ENCODE peak calls at places on chromosome 9, in ten cellular contexts. One of them, this sample, is unnamed. For H3K36me3, the result is how much of the 10 kb centered on the place peaks cover.

GRCh38 chr9:88680505-88681160 is 145.7 kb downstream of the NXNL2 start:
- DNase-seq in prostate gland: no peak
- DNase-seq in uterus: peak
- DNase-seq in Caco-2: no peak
- DNase-seq in transverse colon: no peak
- DNase-seq in Peyer's patch: no peak
- DNase-seq in hepatocyte: no peak
- DNase-seq in stomach: no peak
- DNase-seq in tibial artery: no peak
- DNase-seq in upper lobe of left lung: no peak
- DNase-seq in this sample: no peak

GRCh38 chr9:90546200-90546599 is 96.4 kb downstream of the DIRAS2 start:
- DNase-seq in prostate gland: no peak
- DNase-seq in Caco-2: peak
- DNase-seq in uterus: no peak
- DNase-seq in upper lobe of left lung: no peak
- DNase-seq in hepatocyte: peak
- DNase-seq in tibial artery: no peak
- DNase-seq in transverse colon: no peak
- DNase-seq in Peyer's patch: no peak
- DNase-seq in stomach: no peak
- DNase-seq in this sample: peak

GRCh38 chr9:94980947-94981632 is 254.6 kb downstream of the AOPEP start:
- DNase-seq in Peyer's patch: no peak
- DNase-seq in uterus: no peak
- DNase-seq in hepatocyte: no peak
- DNase-seq in prostate gland: no peak
- DNase-seq in transverse colon: no peak
- DNase-seq in stomach: no peak
- DNase-seq in tibial artery: no peak
- DNase-seq in Caco-2: no peak
- DNase-seq in upper lobe of left lung: no peak
- DNase-seq in this sample: no peak

GRCh38 chr9:23563497-23563896 is 262.5 kb downstream of the ELAVL2 start:
- DNase-seq in uterus: no peak
- DNase-seq in Peyer's patch: no peak
- DNase-seq in tibial artery: no peak
- DNase-seq in stomach: no peak
- DNase-seq in transverse colon: no peak
- DNase-seq in Caco-2: no peak
- DNase-seq in upper lobe of left lung: no peak
- DNase-seq in prostate gland: no peak
- DNase-seq in hepatocyte: no peak
- DNase-seq in this sample: no peak

GRCh38 chr9:90449213-90449925 is 193.3 kb downstream of the DIRAS2 start:
- DNase-seq in prostate gland: no peak
- DNase-seq in tibial artery: no peak
- DNase-seq in Caco-2: no peak
- DNase-seq in uterus: no peak
- DNase-seq in Peyer's patch: no peak
- DNase-seq in stomach: no peak
- DNase-seq in upper lobe of left lung: no peak
- DNase-seq in hepatocyte: no peak
- DNase-seq in transverse colon: no peak
- DNase-seq in this sample: peak

GRCh38 chr9:35798658-35799366 is 7.4 kb downstream of the NPR2 start:
- DNase-seq in upper lobe of left lung: no peak
- DNase-seq in hepatocyte: peak
- DNase-seq in prostate gland: no peak
- DNase-seq in stomach: no peak
- DNase-seq in transverse colon: no peak
- DNase-seq in Peyer's patch: no peak
- DNase-seq in tibial artery: no peak
- DNase-seq in Caco-2: no peak
- DNase-seq in uterus: no peak
- DNase-seq in this sample: peak

GRCh38 chr9:114906922-114907571 is 23.3 kb downstream of the TNFSF8 start:
- DNase-seq in Peyer's patch: no peak
- DNase-seq in tibial artery: no peak
- DNase-seq in transverse colon: no peak
- DNase-seq in Caco-2: peak
- DNase-seq in stomach: no peak
- DNase-seq in uterus: no peak
- DNase-seq in upper lobe of left lung: no peak
- DNase-seq in prostate gland: no peak
- DNase-seq in hepatocyte: peak
- DNase-seq in this sample: no peak

GRCh38 chr9:122403381-122404002 is 32.7 kb downstream of the PTGS1 start:
- DNase-seq in Caco-2: no peak
- DNase-seq in prostate gland: no peak
- DNase-seq in hepatocyte: no peak
- DNase-seq in upper lobe of left lung: no peak
- DNase-seq in transverse colon: no peak
- DNase-seq in tibial artery: no peak
- DNase-seq in stomach: no peak
- DNase-seq in Peyer's patch: no peak
- DNase-seq in uterus: no peak
- DNase-seq in this sample: no peak

DNA sequence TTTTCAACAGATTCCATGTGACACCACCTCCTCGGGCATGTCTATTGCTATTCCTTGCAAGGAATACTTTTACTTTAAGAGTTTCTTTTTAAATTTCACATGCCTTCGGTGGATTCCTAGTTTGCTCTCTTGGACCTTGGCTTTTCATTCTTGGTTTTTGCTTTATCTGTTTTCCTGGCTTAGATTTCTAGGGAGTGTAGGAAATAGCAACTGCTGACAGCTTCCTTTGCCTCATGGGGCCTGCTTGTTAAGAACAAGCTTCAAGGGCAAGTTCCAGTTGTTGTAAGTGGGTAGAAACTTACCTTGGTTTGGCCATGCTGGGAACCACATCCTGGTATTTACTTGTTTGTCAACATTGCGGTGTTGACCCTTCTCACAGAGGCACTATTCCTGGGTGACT is 348.5 kb downstream of the DMAC1 start:
- DNase-seq in hepatocyte: no peak
- DNase-seq in transverse colon: no peak
- DNase-seq in Peyer's patch: no peak
- DNase-seq in upper lobe of left lung: no peak
- DNase-seq in stomach: no peak
- DNase-seq in tibial artery: no peak
- DNase-seq in uterus: no peak
- DNase-seq in Caco-2: no peak
- DNase-seq in prostate gland: no peak
- DNase-seq in this sample: no peak
- TF ChIP-seq CTCF in hepatocyte: no peak
- TF ChIP-seq CTCF in transverse colon: no peak
- TF ChIP-seq CTCF in Peyer's patch: no peak
- TF ChIP-seq CTCF in upper lobe of left lung: no peak
- TF ChIP-seq CTCF in stomach: no peak
- TF ChIP-seq CTCF in tibial artery: no peak
- TF ChIP-seq CTCF in uterus: no peak
- TF ChIP-seq CTCF in Caco-2: no peak
- TF ChIP-seq CTCF in prostate gland: no peak
- TF ChIP-seq CTCF in this sample: no peak

GRCh38 chr9:93186151-93186715 is 2.3 kb downstream of the WNK2 start:
- DNase-seq in prostate gland: peak
- DNase-seq in upper lobe of left lung: no peak
- DNase-seq in transverse colon: no peak
- DNase-seq in Caco-2: no peak
- DNase-seq in stomach: no peak
- DNase-seq in tibial artery: no peak
- DNase-seq in uterus: no peak
- DNase-seq in Peyer's patch: no peak
- DNase-seq in hepatocyte: no peak
- DNase-seq in this sample: no peak
- H3K4me3 ChIP-seq in prostate gland: no peak
- H3K4me3 ChIP-seq in upper lobe of left lung: no peak
- H3K4me3 ChIP-seq in transverse colon: peak
- H3K4me3 ChIP-seq in Caco-2: no peak
- H3K4me3 ChIP-seq in stomach: peak
- H3K4me3 ChIP-seq in tibial artery: no peak
- H3K4me3 ChIP-seq in uterus: no peak
- H3K4me3 ChIP-seq in Peyer's patch: peak
- H3K4me3 ChIP-seq in hepatocyte: no peak
- H3K4me3 ChIP-seq in this sample: no peak

GRCh38 chr9:136339958-136340310 is 12.6 kb downstream of the GPSM1 start:
- DNase-seq in uterus: no peak
- DNase-seq in upper lobe of left lung: peak
- DNase-seq in hepatocyte: no peak
- DNase-seq in Caco-2: no peak
- DNase-seq in Peyer's patch: no peak
- DNase-seq in stomach: no peak
- DNase-seq in prostate gland: no peak
- DNase-seq in tibial artery: no peak
- DNase-seq in transverse colon: no peak
- DNase-seq in this sample: no peak

GRCh38 chr9:136337416-136338395 is 10.4 kb downstream of the GPSM1 start:
- DNase-seq in Peyer's patch: no peak
- DNase-seq in upper lobe of left lung: peak
- DNase-seq in tibial artery: no peak
- DNase-seq in prostate gland: no peak
- DNase-seq in uterus: no peak
- DNase-seq in stomach: no peak
- DNase-seq in hepatocyte: no peak
- DNase-seq in Caco-2: no peak
- DNase-seq in transverse colon: no peak
- DNase-seq in this sample: no peak

GRCh38 chr9:136338511-136338910 is 11.2 kb downstream of the GPSM1 start:
- DNase-seq in transverse colon: no peak
- DNase-seq in upper lobe of left lung: peak
- DNase-seq in tibial artery: no peak
- DNase-seq in prostate gland: no peak
- DNase-seq in hepatocyte: no peak
- DNase-seq in stomach: no peak
- DNase-seq in uterus: no peak
- DNase-seq in Peyer's patch: no peak
- DNase-seq in Caco-2: no peak
- DNase-seq in this sample: no peak

GRCh38 chr9:136340356-136341041 is 13.2 kb downstream of the GPSM1 start:
- DNase-seq in uterus: no peak
- DNase-seq in prostate gland: no peak
- DNase-seq in hepatocyte: no peak
- DNase-seq in transverse colon: no peak
- DNase-seq in Peyer's patch: no peak
- DNase-seq in stomach: no peak
- DNase-seq in tibial artery: no peak
- DNase-seq in upper lobe of left lung: peak
- DNase-seq in Caco-2: no peak
- DNase-seq in this sample: no peak

GRCh38 chr9:136339173-136339957 is 12.0 kb downstream of the GPSM1 start:
- DNase-seq in Caco-2: peak
- DNase-seq in upper lobe of left lung: peak
- DNase-seq in transverse colon: peak
- DNase-seq in uterus: peak
- DNase-seq in Peyer's patch: peak
- DNase-seq in hepatocyte: peak
- DNase-seq in prostate gland: peak
- DNase-seq in tibial artery: no peak
- DNase-seq in stomach: peak
- DNase-seq in this sample: no peak
- H3K36me3 ChIP-seq in Caco-2: under half
- H3K36me3 ChIP-seq in upper lobe of left lung: under half
- H3K36me3 ChIP-seq in transverse colon: under half
- H3K36me3 ChIP-seq in uterus: under half
- H3K36me3 ChIP-seq in Peyer's patch: under half
- H3K36me3 ChIP-seq in hepatocyte: under half
- H3K36me3 ChIP-seq in prostate gland: under half
- H3K36me3 ChIP-seq in tibial artery: under half
- H3K36me3 ChIP-seq in stomach: half or more
- H3K36me3 ChIP-seq in this sample: under half

DNA sequence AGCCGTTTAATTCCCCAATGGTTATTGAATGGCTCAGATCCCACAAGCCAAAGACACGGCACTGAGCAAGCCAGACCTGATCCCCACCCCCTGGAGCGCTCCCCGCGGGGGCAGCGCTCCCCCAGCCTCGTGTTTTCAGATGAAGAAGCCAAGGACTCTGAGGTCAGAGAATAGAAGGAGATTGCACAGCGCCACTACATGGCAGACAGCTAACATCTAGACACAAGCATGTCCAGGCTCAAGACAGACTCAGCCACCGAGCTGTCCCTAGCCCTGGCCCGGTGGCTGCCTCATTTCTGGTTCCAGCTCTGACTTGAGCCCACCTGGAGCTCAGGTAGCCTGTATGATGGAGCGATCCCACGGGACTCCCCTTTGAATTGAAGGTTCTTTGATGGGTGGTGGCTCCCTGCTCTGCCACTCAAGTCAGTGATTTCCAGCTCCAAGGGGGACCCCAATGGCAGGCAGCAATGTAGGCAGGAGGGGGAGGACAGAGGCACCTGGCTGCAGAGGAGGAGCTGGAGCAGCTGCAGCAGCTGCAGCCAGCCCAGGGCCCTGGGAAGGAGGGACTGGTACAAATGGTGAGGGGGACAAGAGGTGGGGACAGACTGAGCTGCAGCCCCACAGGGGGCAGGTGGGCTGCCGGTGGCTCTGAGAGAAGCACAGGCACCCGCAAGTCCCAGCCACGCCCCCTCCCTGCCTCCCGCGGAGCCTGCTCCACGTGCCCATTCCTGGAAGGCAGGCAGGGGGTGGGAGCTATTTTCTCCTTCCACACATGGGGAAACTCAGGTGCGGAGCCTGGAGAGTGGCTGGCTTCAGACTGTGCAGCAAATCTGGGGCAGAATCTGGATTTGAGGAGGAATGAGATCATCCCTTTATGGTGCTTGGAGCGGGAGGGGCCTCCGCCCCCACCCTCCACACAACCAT is 40.2 kb downstream of the NTNG2 start:
- DNase-seq in Peyer's patch: no peak
- DNase-seq in uterus: no peak
- DNase-seq in Caco-2: no peak
- DNase-seq in upper lobe of left lung: peak
- DNase-seq in transverse colon: no peak
- DNase-seq in prostate gland: no peak
- DNase-seq in tibial artery: no peak
- DNase-seq in hepatocyte: no peak
- DNase-seq in stomach: no peak
- DNase-seq in this sample: no peak
- TF ChIP-seq CTCF in Peyer's patch: no peak
- TF ChIP-seq CTCF in uterus: no peak
- TF ChIP-seq CTCF in Caco-2: no peak
- TF ChIP-seq CTCF in upper lobe of left lung: no peak
- TF ChIP-seq CTCF in transverse colon: no peak
- TF ChIP-seq CTCF in prostate gland: no peak
- TF ChIP-seq CTCF in tibial artery: no peak
- TF ChIP-seq CTCF in hepatocyte: no peak
- TF ChIP-seq CTCF in stomach: no peak
- TF ChIP-seq CTCF in this sample: no peak

This sample was measured in kidney epithelial cell.